ENCODE peak calls at places on chromosomes 5 and 9, in four cellular contexts. One of them, this sample, is unnamed.

GRCh38 chr5:76960004-76960625 is 7.3 kb downstream of the CRHBP start:
- DNase-seq in K562: no peak
- DNase-seq in GM12878: no peak
- DNase-seq in HepG2: no peak
- DNase-seq in this sample: no peak

GRCh38 chr9:93964685-93965084 is 9.5 kb upstream of the BARX1 start:
- DNase-seq in K562: no peak
- DNase-seq in GM12878: no peak
- DNase-seq in HepG2: no peak
- DNase-seq in this sample: no peak

GRCh38 chr5:138331449-138332368 is at the start of gene CDC25C:
- DNase-seq in K562: peak
- DNase-seq in GM12878: peak
- DNase-seq in HepG2: peak
- DNase-seq in this sample: peak

GRCh38 chr9:111148994-111149759 is 110.9 kb upstream of the LPAR1 start:
- DNase-seq in K562: no peak
- DNase-seq in GM12878: no peak
- DNase-seq in HepG2: peak
- DNase-seq in this sample: no peak

GRCh38 chr9:16039988-16040761 is 487.3 kb downstream of the CCDC171 start:
- DNase-seq in K562: no peak
- DNase-seq in GM12878: no peak
- DNase-seq in HepG2: peak
- DNase-seq in this sample: peak

GRCh38 chr5:180330270-180330648 is 22.9 kb downstream of the GFPT2 start:
- DNase-seq in K562: no peak
- DNase-seq in GM12878: no peak
- DNase-seq in HepG2: no peak
- DNase-seq in this sample: no peak

GRCh38 chr5:78407458-78407857 is 47.0 kb downstream of the SCAMP1 start:
- DNase-seq in K562: no peak
- DNase-seq in GM12878: no peak
- DNase-seq in HepG2: no peak
- DNase-seq in this sample: no peak

GRCh38 chr9:28741459-28741858 is 1168.2 kb upstream of the C9orf72 start:
- DNase-seq in K562: no peak
- DNase-seq in GM12878: no peak
- DNase-seq in HepG2: no peak
- DNase-seq in this sample: no peak

GRCh38 chr5:141742144-141742543 is 60.1 kb upstream of the ARAP3 start:
- DNase-seq in K562: no peak
- DNase-seq in GM12878: no peak
- DNase-seq in HepG2: no peak
- DNase-seq in this sample: no peak

GRCh38 chr9:127091526-127091925 is 30.9 kb downstream of the ANGPTL2 start:
- DNase-seq in K562: no peak
- DNase-seq in GM12878: no peak
- DNase-seq in HepG2: no peak
- DNase-seq in this sample: no peak

GRCh38 chr9:127088724-127089615 is 33.5 kb downstream of the ANGPTL2 start:
- DNase-seq in K562: no peak
- DNase-seq in GM12878: no peak
- DNase-seq in HepG2: no peak
- DNase-seq in this sample: no peak

GRCh38 chr9:127089639-127090081 is 32.8 kb downstream of the ANGPTL2 start:
- DNase-seq in K562: no peak
- DNase-seq in GM12878: no peak
- DNase-seq in HepG2: no peak
- DNase-seq in this sample: no peak

GRCh38 chr9:127092041-127092608 is 30.3 kb downstream of the ANGPTL2 start:
- DNase-seq in K562: no peak
- DNase-seq in GM12878: no peak
- DNase-seq in HepG2: no peak
- DNase-seq in this sample: no peak

DNA sequence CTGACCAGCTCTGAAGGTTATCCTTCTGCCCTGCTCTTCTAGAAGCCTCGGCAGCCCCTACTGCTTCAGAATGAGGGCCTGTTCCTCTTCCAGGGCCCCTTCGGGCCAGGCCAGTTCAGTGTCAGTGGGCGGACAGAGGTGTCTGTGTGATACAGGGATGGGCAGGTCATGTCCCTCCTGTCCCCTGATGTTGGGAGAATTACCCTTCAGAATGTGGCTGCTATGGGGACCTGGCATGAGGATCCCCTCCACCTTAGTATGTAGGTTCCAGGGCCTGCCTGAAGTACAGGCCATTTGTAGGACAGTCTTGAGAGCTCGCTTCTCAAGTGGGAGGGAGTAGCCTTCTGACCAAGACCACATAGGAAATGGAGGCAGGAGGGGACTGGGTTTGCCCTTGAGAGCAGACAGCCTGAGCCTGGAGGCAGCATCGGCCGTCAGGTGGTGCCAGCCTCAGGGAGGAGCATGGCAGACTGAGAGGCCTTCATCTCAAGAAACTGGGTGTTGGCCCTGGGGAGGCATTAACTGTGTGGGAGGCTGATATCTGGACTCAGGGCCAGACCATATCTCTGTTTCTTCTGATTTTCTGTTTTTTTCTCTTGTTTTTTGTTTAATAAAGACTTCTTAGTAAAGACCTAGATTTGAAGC is 32.0 kb downstream of the ANGPTL2 start:
- DNase-seq in K562: no peak
- DNase-seq in GM12878: no peak
- DNase-seq in HepG2: no peak
- DNase-seq in this sample: no peak
- H3K27ac ChIP-seq in K562: no peak
- H3K27ac ChIP-seq in GM12878: no peak
- H3K27ac ChIP-seq in HepG2: no peak
- H3K27ac ChIP-seq in this sample: no peak

DNA sequence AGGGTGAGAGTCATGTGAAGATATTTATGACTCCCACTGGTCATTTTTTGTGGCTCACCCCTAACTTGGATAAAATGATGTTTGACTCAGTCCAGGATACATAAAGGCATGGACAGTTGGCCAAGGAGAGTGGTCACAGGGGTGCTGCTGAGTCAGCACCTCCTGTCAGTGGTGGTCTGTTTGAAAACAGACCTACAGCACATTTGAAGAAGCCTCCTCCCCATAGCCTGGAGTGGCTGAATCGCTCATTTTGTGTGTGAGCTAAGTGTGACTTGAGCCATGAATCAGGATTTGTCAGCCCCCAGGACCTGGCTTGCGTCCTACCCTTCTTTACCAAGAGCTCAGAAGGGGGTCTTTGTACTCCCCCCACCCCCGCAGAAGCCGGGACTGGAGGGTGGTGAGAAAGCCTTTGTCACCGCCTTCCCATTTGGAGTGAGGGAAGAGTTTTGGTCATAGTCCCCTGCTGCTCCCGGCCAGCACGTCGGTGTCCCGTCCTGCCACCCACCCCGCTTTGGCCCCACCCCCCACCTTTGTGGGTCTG is 35.6 kb downstream of the TRIO start:
- DNase-seq in K562: no peak
- DNase-seq in GM12878: no peak
- DNase-seq in HepG2: no peak
- DNase-seq in this sample: peak
- TF ChIP-seq ESRRA in K562: no peak
- TF ChIP-seq ESRRA in GM12878: no peak
- TF ChIP-seq ESRRA in HepG2: no peak
- TF ChIP-seq ESRRA in this sample: no peak

GRCh38 chr9:120478208-120478607 is 101.8 kb downstream of the CDK5RAP2 start:
- DNase-seq in K562: no peak
- DNase-seq in GM12878: no peak
- DNase-seq in HepG2: no peak
- DNase-seq in this sample: no peak
- TF ChIP-seq MYC in K562: no peak
- TF ChIP-seq MYC in GM12878: no peak
- TF ChIP-seq MYC in HepG2: no peak
- TF ChIP-seq MYC in this sample: no peak

DNA sequence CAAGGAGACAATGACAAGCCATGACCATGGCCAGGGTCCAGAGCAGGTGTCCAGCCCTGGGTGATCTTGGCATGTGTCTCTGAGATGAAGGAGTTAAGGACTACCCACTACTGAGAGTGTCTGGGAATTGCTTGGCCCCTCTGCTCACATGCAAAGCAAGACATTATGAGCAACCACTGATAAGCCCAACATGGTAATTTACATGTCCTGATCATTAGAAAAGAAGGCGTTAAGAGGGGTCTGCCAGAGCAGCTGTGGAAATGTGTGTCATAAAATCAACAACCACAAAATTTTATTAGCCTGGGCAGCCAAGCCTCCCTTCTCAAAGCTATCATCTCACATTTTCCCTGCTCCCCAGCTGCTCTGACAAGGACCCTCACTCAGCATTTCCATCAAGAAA is 351.0 kb downstream of the SPOCK1 start:
- DNase-seq in K562: no peak
- DNase-seq in GM12878: no peak
- DNase-seq in HepG2: no peak
- DNase-seq in this sample: no peak
- H3K27ac ChIP-seq in K562: no peak
- H3K27ac ChIP-seq in GM12878: no peak
- H3K27ac ChIP-seq in HepG2: no peak
- H3K27ac ChIP-seq in this sample: no peak

DNA sequence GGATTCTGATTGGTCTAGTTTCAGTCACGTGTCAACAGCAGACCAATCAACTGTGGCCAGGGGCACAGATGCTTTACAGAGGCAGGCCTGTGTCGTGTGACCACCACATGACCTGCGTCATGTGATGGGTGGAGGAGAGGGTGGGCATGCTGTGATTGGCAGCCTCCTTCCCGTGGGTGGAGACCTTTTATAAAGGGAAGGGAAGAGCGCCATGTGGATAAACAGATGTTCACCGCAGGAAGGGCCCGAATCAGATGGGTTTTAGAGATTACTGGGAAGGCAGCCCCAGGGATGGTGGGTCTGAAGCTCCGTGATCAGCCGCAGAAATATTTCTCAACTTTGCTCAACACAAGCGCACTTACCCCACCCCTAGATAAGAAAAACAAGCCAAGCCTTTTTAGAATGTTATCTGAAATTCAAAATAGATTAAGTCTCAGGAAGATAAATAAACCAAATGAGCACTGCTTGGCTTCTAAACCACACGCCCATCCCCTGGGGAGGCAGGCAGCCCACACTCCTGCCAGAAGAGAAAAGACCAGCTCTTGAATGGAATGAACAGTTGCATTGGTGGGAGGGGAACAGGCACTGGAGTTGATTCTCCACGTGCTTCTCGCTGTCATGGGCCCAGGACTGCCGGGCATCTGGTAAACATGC is 43.6 kb downstream of the ROPN1L start:
- DNase-seq in K562: peak
- DNase-seq in GM12878: no peak
- DNase-seq in HepG2: no peak
- DNase-seq in this sample: peak
- TF ChIP-seq ESRRA in K562: peak
- TF ChIP-seq ESRRA in GM12878: no peak
- TF ChIP-seq ESRRA in HepG2: no peak
- TF ChIP-seq ESRRA in this sample: no peak

This sample was measured in A549.